ENCODE peak calls at places on chromosomes 3 and 15, in ten cellular contexts. L, R, Z, C, Q, N, G, H, U and D are unnamed samples.

GRCh38 chr3:76570436-76571057 is 469.4 kb upstream of the ROBO2 start:
- DNase-seq in L (peak), R (peak), Z (no peak), C (no peak), Q (peak), N (peak), G (no peak), H (no peak), U (peak), D (no peak)

GRCh38 chr3:186417791-186418190 is 55.8 kb upstream of the DGKG start:
- DNase-seq in L (peak), R (peak), Z (no peak), C (peak), Q (no peak), N (peak), G (peak), H (no peak), U (peak), D (no peak)

GRCh38 chr3:45491344-45491743 is 103.0 kb downstream of the LARS2 start:
- DNase-seq in L (no peak), R (no peak), Z (no peak), C (no peak), Q (no peak), N (no peak), G (no peak), H (no peak), U (no peak), D (no peak)

GRCh38 chr3:4885322-4885721 is 93.9 kb upstream of the BHLHE40 start:
- DNase-seq in L (peak), R (peak), Z (no peak), C (peak), Q (peak), N (peak), G (no peak), H (no peak), U (peak), D (no peak)

GRCh38 chr15:40047413-40048154 is 8.6 kb upstream of the SRP14 start:
- DNase-seq in L (peak), R (no peak), Z (peak), C (peak), Q (no peak), N (peak), G (no peak), H (peak), U (peak), D (peak)

GRCh38 chr15:53197426-53197839 is 407.3 kb upstream of the ONECUT1 start:
- DNase-seq in L (peak), R (peak), Z (no peak), C (peak), Q (peak), N (peak), G (no peak), H (peak), U (peak), D (no peak)

GRCh38 chr3:118501152-118501551 is 533.5 kb downstream of the IGSF11 start:
- DNase-seq in L (peak), R (peak), Z (no peak), C (no peak), Q (peak), N (peak), G (no peak), H (no peak), U (peak), D (no peak)

GRCh38 chr3:113898892-113899291 is 48.9 kb upstream of the ZDHHC23 start:
- DNase-seq in L (no peak), R (peak), Z (no peak), C (peak), Q (no peak), N (peak), G (peak), H (no peak), U (peak), D (no peak)

GRCh38 chr3:81651139-81651538 is 110.3 kb downstream of the GBE1 start:
- DNase-seq in L (no peak), R (no peak), Z (no peak), C (no peak), Q (no peak), N (no peak), G (no peak), H (no peak), U (no peak), D (no peak)

GRCh38 chr3:55951371-55951770 is 464.3 kb upstream of the WNT5A start:
- DNase-seq in L (no peak), R (peak), Z (no peak), C (no peak), Q (no peak), N (no peak), G (no peak), H (no peak), U (no peak), D (no peak)

GRCh38 chr3:176147251-176147650 is 1050.0 kb downstream of the TBL1XR1 start:
- DNase-seq in L (peak), R (no peak), Z (no peak), C (no peak), Q (no peak), N (no peak), G (no peak), H (no peak), U (no peak), D (no peak)

GRCh38 chr3:29447946-29448632 is 167.2 kb downstream of the RBMS3 start:
- DNase-seq in L (no peak), R (no peak), Z (no peak), C (no peak), Q (no peak), N (no peak), G (no peak), H (no peak), U (no peak), D (no peak)

GRCh38 chr3:169148448-169149348 is 514.8 kb downstream of the MECOM start:
- DNase-seq in L (peak), R (peak), Z (no peak), C (peak), Q (peak), N (peak), G (no peak), H (no peak), U (no peak), D (no peak)
- H3K4me3 ChIP-seq in L (peak), R (peak), Z (no peak), C (peak), Q (peak), N (peak), G (peak), H (no peak), U (peak), D (no peak)

GRCh38 chr15:96285715-96286367 is 44.7 kb upstream of the NR2F2 start:
- DNase-seq in L (no peak), R (no peak), Z (no peak), C (no peak), Q (no peak), N (no peak), G (no peak), H (no peak), U (no peak), D (no peak)
- H3K4me3 ChIP-seq in L (no peak), R (no peak), Z (no peak), C (no peak), Q (no peak), N (no peak), G (no peak), H (no peak), U (no peak), D (no peak)

DNA sequence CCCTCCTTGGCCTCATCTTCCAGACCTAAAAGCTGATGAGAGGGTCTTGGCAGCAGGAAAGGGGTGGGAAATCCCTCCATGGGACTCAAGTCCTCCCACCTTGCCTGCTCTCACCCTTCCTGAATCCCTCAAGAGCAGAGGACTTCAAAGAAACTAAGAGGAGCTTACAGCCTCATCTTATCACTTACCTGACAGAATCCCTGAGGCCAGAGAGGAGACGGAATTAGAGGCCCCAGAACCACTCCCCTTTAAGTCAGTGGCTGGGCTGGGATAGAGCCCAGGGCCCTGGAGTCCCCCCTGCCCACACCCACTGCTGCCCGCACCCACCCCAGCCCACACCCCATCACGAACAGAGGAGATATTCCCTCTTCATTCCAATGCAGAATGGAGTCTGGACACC is 15.2 kb downstream of the LOXL1 start:
- DNase-seq in L (no peak), R (no peak), Z (no peak), C (no peak), Q (peak), N (no peak), G (no peak), H (no peak), U (no peak), D (no peak)
- H3K4me3 ChIP-seq in L (no peak), R (no peak), Z (no peak), C (no peak), Q (no peak), N (no peak), G (no peak), H (no peak), U (no peak), D (no peak)

GRCh38 chr3:71753716-71754609 is at the start of gene GPR27:
- DNase-seq in L (no peak), R (peak), Z (no peak), C (no peak), Q (peak), N (peak), G (no peak), H (no peak), U (peak), D (peak)
- H3K4me3 ChIP-seq in L (no peak), R (peak), Z (peak), C (peak), Q (peak), N (no peak), G (peak), H (peak), U (no peak), D (no peak)

GRCh38 chr3:15636028-15636709 is 34.6 kb downstream of the BTD start:
- DNase-seq in L (peak), R (peak), Z (no peak), C (peak), Q (no peak), N (peak), G (peak), H (peak), U (peak), D (no peak)
- H3K4me3 ChIP-seq in L (peak), R (peak), Z (no peak), C (no peak), Q (no peak), N (no peak), G (no peak), H (peak), U (no peak), D (no peak)

GRCh38 chr3:100992086-100993033 is 861 bp downstream of the ABI3BP start:
- DNase-seq in L (peak), R (peak), Z (no peak), C (peak), Q (peak), N (peak), G (no peak), H (peak), U (no peak), D (no peak)
- H3K4me3 ChIP-seq in L (peak), R (peak), Z (no peak), C (peak), Q (no peak), N (peak), G (peak), H (no peak), U (peak), D (no peak)

GRCh38 chr15:92643849-92644815 is 11.4 kb downstream of the FAM174B start:
- DNase-seq in L (peak), R (peak), Z (no peak), C (no peak), Q (peak), N (no peak), G (no peak), H (no peak), U (no peak), D (no peak)
- H3K4me3 ChIP-seq in L (no peak), R (no peak), Z (no peak), C (no peak), Q (no peak), N (no peak), G (no peak), H (no peak), U (no peak), D (no peak)

DNA sequence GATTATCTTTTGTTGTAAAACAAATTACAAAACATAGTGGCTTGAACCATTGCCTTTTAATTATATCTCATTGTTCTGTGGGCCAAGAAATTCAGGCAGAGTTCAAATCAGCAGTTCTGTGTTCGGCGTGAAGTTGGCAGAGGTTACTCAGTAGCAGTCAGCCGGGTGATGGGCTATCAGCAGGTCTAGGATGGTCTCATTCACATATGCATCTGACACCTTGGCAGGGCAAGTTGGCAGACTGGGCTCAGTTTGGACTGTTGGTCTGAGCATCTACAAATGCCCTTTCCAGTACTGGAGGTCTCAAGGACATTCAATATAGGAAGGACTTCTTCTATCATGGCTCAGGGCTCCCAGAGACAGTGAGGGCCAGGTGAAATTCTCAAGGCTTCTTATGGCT is 51.2 kb upstream of the ITGA11 start:
- DNase-seq in L (no peak), R (no peak), Z (no peak), C (no peak), Q (no peak), N (no peak), G (no peak), H (no peak), U (no peak), D (no peak)
- H3K4me3 ChIP-seq in L (no peak), R (no peak), Z (no peak), C (no peak), Q (no peak), N (no peak), G (no peak), H (no peak), U (no peak), D (no peak)